ENCODE peak calls at places on chromosomes 6 and 20, in five cellular contexts. One of them, this sample, is unnamed.

GRCh38 chr20:35742741-35743523 is 872 bp upstream of the RBM39 start:
- DNase-seq in EL: peak
- DNase-seq in NCI-H446: no peak
- DNase-seq in GM12865: peak
- DNase-seq in cardiac fibroblast: peak
- DNase-seq in this sample: peak

GRCh38 chr20:37758332-37758731 is 64.5 kb downstream of the CTNNBL1 start:
- DNase-seq in GM12865: peak
- DNase-seq in cardiac fibroblast: no peak
- DNase-seq in EL: no peak
- DNase-seq in NCI-H446: no peak
- DNase-seq in this sample: no peak

GRCh38 chr6:34035704-34036356 is 110.1 kb downstream of the GRM4 start:
- DNase-seq in cardiac fibroblast: no peak
- DNase-seq in NCI-H446: no peak
- DNase-seq in GM12865: no peak
- DNase-seq in EL: no peak
- DNase-seq in this sample: no peak

GRCh38 chr6:122712093-122712863 is 67.2 kb upstream of the FABP7 start:
- DNase-seq in GM12865: no peak
- DNase-seq in EL: no peak
- DNase-seq in NCI-H446: no peak
- DNase-seq in cardiac fibroblast: no peak
- DNase-seq in this sample: no peak

GRCh38 chr6:1617466-1618304 is 8.0 kb downstream of the FOXC1 start:
- DNase-seq in GM12865: no peak
- DNase-seq in NCI-H446: no peak
- DNase-seq in EL: no peak
- DNase-seq in cardiac fibroblast: no peak
- DNase-seq in this sample: no peak

GRCh38 chr20:41482647-41483552 is 116.3 kb upstream of the EMILIN3 start:
- DNase-seq in GM12865: no peak
- DNase-seq in EL: peak
- DNase-seq in NCI-H446: no peak
- DNase-seq in cardiac fibroblast: peak
- DNase-seq in this sample: no peak

GRCh38 chr6:106082735-106083398 is 3.3 kb upstream of the PRDM1 start:
- DNase-seq in GM12865: no peak
- DNase-seq in EL: peak
- DNase-seq in NCI-H446: no peak
- DNase-seq in cardiac fibroblast: no peak
- DNase-seq in this sample: no peak

GRCh38 chr20:8223096-8223870 is 91.2 kb downstream of the PLCB1 start:
- DNase-seq in GM12865: no peak
- DNase-seq in NCI-H446: no peak
- DNase-seq in cardiac fibroblast: peak
- DNase-seq in EL: peak
- DNase-seq in this sample: no peak

GRCh38 chr6:116969211-116969863 is 92.3 kb downstream of the RFX6 start:
- DNase-seq in cardiac fibroblast: peak
- DNase-seq in NCI-H446: no peak
- DNase-seq in GM12865: peak
- DNase-seq in EL: peak
- DNase-seq in this sample: peak

GRCh38 chr6:123610779-123611178 is 26.0 kb downstream of the TRDN start:
- DNase-seq in cardiac fibroblast: no peak
- DNase-seq in NCI-H446: no peak
- DNase-seq in EL: no peak
- DNase-seq in GM12865: no peak
- DNase-seq in this sample: no peak